ENCODE peak calls at places on chromosomes 4 and X, in four cellular contexts. Y is H1, N is K562, V is HepG2. J is an unnamed sample.

GRCh38 chrX:129653985-129654651 is 638 bp downstream of the APLN start:
- DNase-seq in N (no peak), Y (no peak), V (no peak), J (no peak)

GRCh38 chr4:39354178-39354503 is 12.0 kb downstream of the RFC1 start:
- DNase-seq in N (no peak), V (no peak), Y (no peak), J (no peak)

GRCh38 chrX:42809569-42809968 is 31.6 kb upstream of the PPP1R2C start:
- DNase-seq in N (no peak), V (no peak), Y (no peak), J (no peak)

GRCh38 chr4:169311643-169312365 is 41.0 kb upstream of the SH3RF1 start:
- DNase-seq in N (peak), V (peak), Y (peak), J (peak)

GRCh38 chrX:33183366-33183765 is 28.0 kb downstream of the DMD start:
- DNase-seq in Y (no peak), V (no peak), N (no peak), J (peak)

GRCh38 chrX:53125506-53125905 is 31.6 kb downstream of the KANTR start:
- DNase-seq in Y (no peak), V (no peak), N (no peak), J (no peak)

GRCh38 chrX:25427873-25428555 is 412.2 kb upstream of the ARX start:
- DNase-seq in Y (peak), V (no peak), N (no peak), J (no peak)

GRCh38 chr4:151031831-151032605 is 16.9 kb upstream of the LRBA start:
- DNase-seq in Y (no peak), N (peak), V (no peak), J (peak)

GRCh38 chrX:47560831-47561652 is at the start of gene ARAF:
- DNase-seq in Y (peak), N (peak), V (peak), J (peak)

GRCh38 chrX:47561653-47562151 is 697 bp downstream of the ARAF start:
- DNase-seq in V (no peak), Y (no peak), N (no peak), J (no peak)

GRCh38 chrX:47564438-47565085 is 3.6 kb downstream of the ARAF start:
- DNase-seq in V (no peak), N (no peak), Y (no peak), J (no peak)

GRCh38 chrX:47563801-47564315 is 2.9 kb downstream of the ARAF start:
- DNase-seq in N (no peak), Y (no peak), V (no peak), J (no peak)

GRCh38 chrX:47562615-47563243 is 1.7 kb downstream of the ARAF start:
- DNase-seq in Y (no peak), V (no peak), N (no peak), J (peak)
- TF ChIP-seq JUN in Y (no peak), V (no peak), N (no peak), J (no peak)

GRCh38 chr4:74308215-74308614 is at the start of gene EPGN:
- DNase-seq in N (no peak), V (no peak), Y (no peak), J (no peak)
- H2AFZ ChIP-seq in N (no peak), V (no peak), Y (no peak), J (no peak)

DNA sequence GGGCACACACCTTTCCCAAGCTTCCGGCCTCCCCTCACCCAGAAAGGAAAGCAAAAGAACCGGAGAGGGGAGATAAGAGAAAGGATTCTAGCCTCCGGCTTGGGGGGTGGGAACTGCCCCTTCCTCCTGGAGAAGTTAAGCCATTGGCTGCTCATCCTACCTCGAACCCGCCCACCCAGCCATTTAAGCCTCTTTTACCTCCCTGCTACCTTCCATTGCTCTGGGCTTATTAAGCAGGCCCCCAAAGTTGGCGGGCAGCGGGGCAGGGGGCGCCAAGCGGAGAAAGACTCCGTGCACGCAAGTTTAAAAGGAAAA is 2.3 kb downstream of the MAML3 start:
- DNase-seq in V (peak), Y (no peak), N (peak), J (peak)
- TF ChIP-seq POLR2A in V (no peak), Y (no peak), N (no peak), J (peak)

GRCh38 chr4:149980941-149981340 is 97.3 kb upstream of the DCLK2 start:
- DNase-seq in Y (peak), V (peak), N (peak), J (peak)
- TF ChIP-seq JUN in Y (no peak), V (no peak), N (no peak), J (no peak)

GRCh38 chr4:154564311-154564710 is 1.5 kb downstream of the FGB start:
- DNase-seq in Y (no peak), N (no peak), V (no peak), J (no peak)

GRCh38 chr4:154559931-154560801 is 2.6 kb upstream of the FGB start:
- DNase-seq in V (peak), N (no peak), Y (no peak), J (no peak)

GRCh38 chr4:154562697-154563254 is at the start of gene FGB:
- DNase-seq in Y (no peak), V (no peak), N (no peak), J (no peak)

GRCh38 chr4:154560824-154561231 is 2.0 kb upstream of the FGB start:
- DNase-seq in V (peak), Y (no peak), N (no peak), J (no peak)

GRCh38 chr4:154559141-154559841 is 3.5 kb upstream of the FGB start:
- DNase-seq in Y (no peak), V (peak), N (peak), J (peak)
- H2AFZ ChIP-seq in Y (peak), V (no peak), N (peak), J (no peak)

DNA sequence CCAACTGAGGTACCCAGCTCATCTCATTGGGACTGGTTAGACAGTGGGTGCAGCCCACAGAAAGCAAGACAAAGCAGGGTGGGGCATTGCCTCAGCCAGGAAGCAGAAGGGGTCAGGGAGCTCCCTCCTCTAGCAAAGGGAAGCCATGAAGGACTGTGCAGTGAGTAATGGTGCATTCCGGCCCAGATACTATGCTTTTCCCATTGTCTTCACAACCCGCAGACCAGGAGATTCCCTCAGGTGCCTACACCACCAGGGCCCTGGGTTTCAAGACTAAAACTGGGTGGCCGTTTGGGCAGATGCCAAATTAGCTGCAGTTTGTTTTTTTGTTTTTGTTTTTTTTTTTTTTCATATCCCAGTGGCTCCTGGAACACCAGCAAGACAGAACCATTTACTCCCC is 235.3 kb downstream of the TACR3 start:
- DNase-seq in V (no peak), Y (no peak), N (no peak), J (no peak)
- TF ChIP-seq POLR2A in V (no peak), Y (no peak), N (no peak), J (no peak)

GRCh38 chr4:55177461-55177860 is 52.1 kb upstream of the KDR start:
- DNase-seq in Y (no peak), N (no peak), V (no peak), J (no peak)

GRCh38 chr4:55178226-55179005 is 53.0 kb upstream of the KDR start:
- DNase-seq in V (no peak), Y (no peak), N (no peak), J (peak)

GRCh38 chr4:55181606-55182005 is 56.2 kb upstream of the KDR start:
- DNase-seq in V (no peak), Y (no peak), N (no peak), J (peak)

GRCh38 chr4:55183926-55184599 is 58.7 kb upstream of the KDR start:
- DNase-seq in Y (no peak), V (no peak), N (no peak), J (peak)

GRCh38 chr4:55180980-55181379 is 55.6 kb upstream of the KDR start:
- DNase-seq in Y (no peak), N (no peak), V (no peak), J (no peak)
- TF ChIP-seq JUN in Y (no peak), N (no peak), V (no peak), J (no peak)

DNA sequence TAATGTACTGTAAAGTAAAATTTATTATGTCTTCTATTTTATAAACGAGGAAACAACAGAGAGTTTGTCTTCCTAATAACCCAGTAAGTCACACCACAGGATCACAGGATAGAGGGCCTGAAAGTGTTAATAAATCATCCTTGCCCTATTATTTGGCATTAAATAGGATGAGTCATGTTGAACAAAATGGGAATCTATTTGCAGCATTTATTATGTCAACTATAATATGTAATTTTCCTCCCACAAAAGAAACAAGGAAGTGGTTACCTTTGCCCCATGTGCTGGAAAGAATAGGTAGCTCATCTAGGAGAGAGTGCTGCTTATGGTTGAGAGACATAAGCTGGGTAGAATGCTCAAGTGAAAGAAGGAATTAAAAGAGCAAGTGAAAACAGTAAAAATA is 237.6 kb upstream of the NDST3 start:
- DNase-seq in N (no peak), Y (no peak), V (no peak), J (peak)
- H2AFZ ChIP-seq in N (no peak), Y (no peak), V (no peak), J (no peak)

DNA sequence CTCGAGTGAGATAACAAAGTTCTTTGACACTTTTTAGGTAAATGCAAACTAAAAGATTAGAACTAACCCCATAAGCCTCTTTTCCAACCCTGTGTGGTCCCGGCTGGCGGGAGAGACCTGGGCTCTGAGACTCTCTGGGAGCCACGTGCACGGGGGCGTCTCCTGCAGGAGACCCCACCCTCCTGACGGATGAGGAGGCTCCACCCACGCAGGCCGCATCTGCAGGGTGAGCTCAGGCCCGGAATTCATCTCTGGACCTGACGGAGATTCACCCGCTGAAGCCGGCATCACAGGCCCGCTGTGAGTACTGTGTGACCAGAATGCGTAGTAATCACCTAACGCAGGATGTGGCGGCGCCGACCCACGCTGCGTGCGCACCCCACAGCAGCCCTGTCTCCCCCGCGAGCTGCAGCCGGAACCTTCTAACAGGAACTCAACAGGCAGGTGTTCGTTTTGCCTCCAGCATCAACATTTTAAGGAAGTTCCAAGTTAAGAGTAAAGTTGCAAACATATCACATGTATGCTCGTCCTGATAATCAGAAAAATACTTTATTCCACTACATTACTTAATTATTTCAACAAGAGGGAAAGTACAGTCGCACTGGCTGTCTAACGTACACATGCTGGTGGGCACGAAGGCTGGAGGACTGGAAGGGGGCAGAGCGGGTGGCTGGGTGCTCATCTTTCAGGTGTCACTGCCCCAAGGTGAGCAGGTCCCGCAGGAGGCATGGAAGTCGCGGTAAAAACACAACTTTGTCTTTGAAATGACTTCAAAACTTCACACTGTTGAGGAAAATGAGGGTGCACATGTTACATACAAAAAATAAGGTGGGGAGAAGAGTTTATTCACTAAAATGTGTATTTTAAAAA is 44.5 kb downstream of the FGFRL1 start:
- DNase-seq in Y (no peak), V (no peak), N (peak), J (no peak)
- TF ChIP-seq POLR2A in Y (no peak), V (no peak), N (no peak), J (no peak)

GRCh38 chrX:68983004-68983857 is 154.4 kb downstream of the EFNB1 start:
- DNase-seq in V (no peak), N (no peak), Y (no peak), J (no peak)
- TF ChIP-seq JUN in V (no peak), N (no peak), Y (no peak), J (no peak)

J was measured in endothelial cell of umbilical vein.